ENCODE peak calls at places on chromosome 2, in eight cellular contexts. N is HCT116, I is astrocyte of the cerebellum, S is ascending aorta, R is GM10248, F is GM12878, Q is neural crest cell, B is psoas muscle. W is an unnamed sample.

GRCh38 chr2:201256001-201256544 is 4.3 kb upstream of the CASP8 start:
- DNase-seq in N (no peak), I (no peak), S (no peak), R (no peak), F (no peak), Q (no peak), B (no peak), W (no peak)

GRCh38 chr2:240777416-240778212 is 42.4 kb downstream of the KIF1A start:
- DNase-seq in N (no peak), I (no peak), S (no peak), R (no peak), F (no peak), Q (no peak), B (no peak), W (no peak)

GRCh38 chr2:97754690-97755346 is 41.4 kb downstream of the ZAP70 start:
- DNase-seq in N (no peak), I (no peak), S (no peak), R (no peak), F (no peak), Q (no peak), B (no peak), W (no peak)

GRCh38 chr2:144936442-144936841 is 416.5 kb upstream of the ZEB2 start:
- DNase-seq in N (no peak), I (no peak), S (no peak), R (no peak), F (no peak), Q (no peak), B (no peak), W (no peak)

GRCh38 chr2:29455202-29455885 is 340.1 kb downstream of the CLIP4 start:
- DNase-seq in N (no peak), I (no peak), S (no peak), R (no peak), F (no peak), Q (peak; percentile 17), B (no peak), W (no peak)

GRCh38 chr2:143926731-143927130 is 593.2 kb downstream of the ZEB2 start:
- DNase-seq in N (no peak), I (no peak), S (no peak), R (no peak), F (no peak), Q (no peak), B (no peak), W (no peak)

GRCh38 chr2:220660277-220661155 is 911.6 kb downstream of the EPHA4 start:
- DNase-seq in N (no peak), I (no peak), S (no peak), R (no peak), F (no peak), Q (no peak), B (no peak), W (no peak)

GRCh38 chr2:240557101-240557751 is 562 bp downstream of the ANKMY1 start:
- DNase-seq in N (no peak), I (no peak), S (no peak), R (no peak), F (no peak), Q (no peak), B (peak; percentile 16), W (peak; percentile 5)

GRCh38 chr2:45329045-45329677 is 281.9 kb downstream of the SRBD1 start:
- DNase-seq in N (peak; percentile 29), I (no peak), S (no peak), R (no peak), F (no peak), Q (no peak), B (no peak), W (no peak)

GRCh38 chr2:44247924-44248323 is 27.4 kb upstream of the SLC3A1 start:
- DNase-seq in N (no peak), I (no peak), S (no peak), R (no peak), F (no peak), Q (no peak), B (no peak), W (no peak)

GRCh38 chr2:118112771-118113334 is 24.6 kb downstream of the INSIG2 start:
- DNase-seq in N (peak; percentile 87), I (peak; percentile 53), S (no peak), R (no peak), F (no peak), Q (no peak), B (no peak), W (no peak)

GRCh38 chr2:156329031-156329921 is 3.2 kb downstream of the NR4A2 start:
- DNase-seq in N (no peak), I (no peak), S (peak; percentile 66), R (no peak), F (no peak), Q (no peak), B (peak; percentile 18), W (no peak)

GRCh38 chr2:134244091-134244490 is 9.8 kb upstream of the MGAT5 start:
- DNase-seq in N (no peak), I (no peak), S (no peak), R (no peak), F (no peak), Q (no peak), B (no peak), W (no peak)

GRCh38 chr2:134245340-134245984 is 8.4 kb upstream of the MGAT5 start:
- DNase-seq in N (peak; percentile 35), I (peak; percentile 52), S (peak; percentile 89), R (no peak), F (no peak), Q (peak; percentile 75), B (peak; percentile 69), W (peak; percentile 90)

GRCh38 chr2:134246154-134246874 is 7.6 kb upstream of the MGAT5 start:
- DNase-seq in N (no peak), I (no peak), S (no peak), R (no peak), F (no peak), Q (no peak), B (no peak), W (no peak)

GRCh38 chr2:134243244-134243643 is 10.6 kb upstream of the MGAT5 start:
- DNase-seq in N (no peak), I (no peak), S (no peak), R (no peak), F (no peak), Q (no peak), B (no peak), W (no peak)

DNA sequence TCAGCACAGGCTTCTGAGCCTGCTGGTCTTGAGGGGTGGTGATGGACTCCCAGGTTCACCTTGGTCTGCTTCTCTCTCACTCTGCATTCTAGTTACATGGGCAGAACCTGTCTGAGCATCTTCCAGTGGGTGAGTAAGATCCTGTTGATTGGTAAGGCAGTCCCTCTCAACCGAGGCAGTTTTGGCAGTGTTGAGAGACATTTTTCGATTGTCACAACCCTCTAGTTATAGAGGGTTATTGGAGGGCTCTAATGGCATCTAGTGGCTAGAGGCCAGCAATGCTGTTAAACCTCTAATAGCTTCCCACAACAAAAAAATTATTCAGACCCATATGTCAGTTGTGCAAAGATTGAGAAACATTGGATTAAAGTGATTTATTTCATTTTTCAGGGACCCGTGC is 9.3 kb upstream of the MGAT5 start:
- DNase-seq in N (no peak), I (no peak), S (no peak), R (no peak), F (no peak), Q (no peak), B (no peak), W (no peak)
- TF ChIP-seq CTCF in N (no peak), I (no peak), S (no peak), R (peak; percentile 48), F (peak; percentile 54), Q (no peak), B (no peak), W (no peak)

DNA sequence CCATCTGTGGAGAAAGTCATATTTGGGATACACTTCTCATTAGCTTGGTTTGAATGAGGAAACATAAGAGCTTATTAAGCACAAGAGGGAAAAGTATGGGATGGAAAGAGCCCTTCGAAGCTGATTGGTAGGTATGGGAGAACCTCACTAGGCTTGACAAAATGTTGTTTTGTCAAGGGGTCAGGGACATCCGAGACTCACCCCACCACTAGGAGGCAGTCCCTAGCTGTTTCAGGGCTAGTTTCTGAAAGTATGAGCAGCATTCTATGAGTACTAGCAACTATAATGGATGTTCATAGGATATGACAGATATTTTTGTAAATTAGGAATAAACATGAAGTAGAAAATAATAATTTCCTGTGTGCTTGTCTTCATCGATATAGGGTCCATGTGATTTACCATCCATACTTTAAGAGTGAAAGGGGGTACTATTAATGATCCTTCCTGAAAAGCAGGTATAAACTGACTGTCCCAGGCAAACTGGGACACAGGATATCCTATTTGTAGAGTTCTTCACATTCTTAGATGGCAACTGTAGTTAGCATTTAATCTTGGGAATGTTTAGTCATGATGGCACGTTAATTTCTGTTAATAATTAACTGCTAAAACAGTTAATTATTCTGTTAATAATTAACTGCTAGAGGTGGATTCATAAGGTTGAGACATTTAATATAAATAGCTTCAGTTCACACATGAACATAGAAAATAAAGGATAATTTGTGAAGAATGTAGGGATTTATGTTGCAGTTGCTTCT is 28.4 kb downstream of the OTX1 start:
- DNase-seq in N (peak; percentile 23), I (no peak), S (no peak), R (peak; percentile 19), F (no peak), Q (no peak), B (no peak), W (peak; percentile 41)
- TF ChIP-seq CTCF in N (peak; percentile 73), I (peak; percentile 20), S (no peak), R (peak; percentile 42), F (peak; percentile 71), Q (peak; percentile 56), B (no peak), W (no peak)

GRCh38 chr2:85018049-85018447 is 47.1 kb downstream of the KCMF1 start:
- DNase-seq in N (no peak), I (no peak), S (no peak), R (no peak), F (no peak), Q (no peak), B (no peak), W (no peak)

GRCh38 chr2:85019121-85019520 is 48.2 kb downstream of the KCMF1 start:
- DNase-seq in N (peak; percentile 43), I (no peak), S (no peak), R (no peak), F (no peak), Q (no peak), B (no peak), W (no peak)

GRCh38 chr2:85015653-85016360 is 44.8 kb downstream of the KCMF1 start:
- DNase-seq in N (no peak), I (no peak), S (no peak), R (no peak), F (no peak), Q (no peak), B (no peak), W (no peak)

GRCh38 chr2:85012855-85013254 is 41.9 kb downstream of the KCMF1 start:
- DNase-seq in N (no peak), I (no peak), S (no peak), R (no peak), F (no peak), Q (no peak), B (no peak), W (no peak)

GRCh38 chr2:85017436-85018048 is 46.6 kb downstream of the KCMF1 start:
- DNase-seq in N (no peak), I (peak; percentile 11), S (no peak), R (no peak), F (no peak), Q (no peak), B (no peak), W (no peak)
- TF ChIP-seq CTCF in N (peak; percentile 34), I (no peak), S (peak; percentile 34), R (no peak), F (peak; percentile 23), Q (peak; percentile 67), B (peak; percentile 32), W (peak; percentile 50)

DNA sequence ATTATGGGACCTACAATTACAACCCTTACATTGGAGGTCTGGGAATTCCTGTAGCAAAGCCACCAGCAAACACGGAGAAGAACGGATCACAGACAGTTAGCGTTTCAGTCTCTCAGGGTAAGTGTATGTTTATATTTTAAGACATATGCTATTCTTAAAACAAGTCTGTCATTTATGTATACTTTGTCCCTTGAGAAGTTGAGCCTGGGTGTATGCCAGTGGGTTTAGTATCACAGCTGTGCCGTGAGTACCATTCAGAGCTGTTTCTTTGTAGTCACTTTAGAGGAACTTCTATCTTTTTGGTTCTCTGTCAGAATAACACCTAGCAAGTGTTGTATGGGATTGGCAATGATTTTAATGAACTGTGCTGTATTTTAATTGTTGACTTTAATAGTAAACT is 125.6 kb downstream of the BIRC6 start:
- DNase-seq in N (no peak), I (no peak), S (no peak), R (no peak), F (no peak), Q (no peak), B (no peak), W (no peak)
- TF ChIP-seq CTCF in N (no peak), I (no peak), S (no peak), R (no peak), F (no peak), Q (no peak), B (no peak), W (no peak)

W was measured in activated CD8-positive, alpha-beta T cell treated with anti-CD3 and anti-CD28 coated beads for 36 hours.